ENCODE peak calls at places on chromosomes 6 and 20, in nine cellular contexts. H is fibroblast of mammary gland; Y is DMS153; O is activated naive CD8-positive, alpha-beta T cell treated with anti-CD3 and anti-CD28 coated beads, Interleukin-2, amount 50 U/mL, for 24 hours; V is stimulated activated CD4-positive, alpha-beta T cell treated with anti-CD3 and anti-CD28 coated beads, Interleukin-4, amount 100 ng/mL, for 4 hours; F is HEK293T; R is naive thymus-derived CD4-positive, alpha-beta T cell; I is right lobe of liver; C is GM19239. K is an unnamed sample.

GRCh38 chr20:719816-720215 is 44.2 kb upstream of the SCRT2 start:
- DNase-seq in H (no peak), Y (no peak), O (no peak), V (no peak), F (no peak), R (no peak), I (no peak), C (no peak), K (peak; percentile 87)

GRCh38 chr6:73027691-73028090 is 197.6 kb downstream of the KHDC1L start:
- DNase-seq in H (no peak), Y (no peak), O (no peak), V (no peak), F (no peak), R (no peak), I (no peak), C (no peak), K (no peak)

GRCh38 chr6:154112181-154112809 is 73.3 kb downstream of the OPRM1 start:
- DNase-seq in H (peak; percentile 4), Y (no peak), O (no peak), V (no peak), F (no peak), R (no peak), I (no peak), C (no peak), K (no peak)

GRCh38 chr6:83853178-83853967 is at the start of gene RIPPLY2:
- DNase-seq in H (peak; percentile 50), Y (peak; percentile 77), O (peak; percentile 18), V (no peak), F (peak; percentile 50), R (no peak), I (peak; percentile 45), C (no peak), K (peak; percentile 90)

GRCh38 chr6:28543671-28544131 is 18.0 kb downstream of the GPX5 start:
- DNase-seq in H (peak; percentile 34), Y (no peak), O (peak; percentile 27), V (peak; percentile 33), F (no peak), R (peak; percentile 36), I (no peak), C (no peak), K (no peak)

GRCh38 chr20:59673288-59673997 is 69.1 kb downstream of the PHACTR3 start:
- DNase-seq in H (no peak), Y (no peak), O (no peak), V (no peak), F (no peak), R (no peak), I (no peak), C (no peak), K (no peak)

GRCh38 chr6:18343741-18344140 is 43.4 kb upstream of the RNF144B start:
- DNase-seq in H (peak; percentile 82), Y (no peak), O (no peak), V (no peak), F (no peak), R (no peak), I (no peak), C (no peak), K (no peak)

GRCh38 chr6:124719951-124720350 is 242.3 kb upstream of the RNF217 start:
- DNase-seq in H (no peak), Y (no peak), O (no peak), V (no peak), F (no peak), R (no peak), I (no peak), C (no peak), K (no peak)

GRCh38 chr20:13325033-13325432 is 104.0 kb downstream of the ISM1 start:
- DNase-seq in H (peak; percentile 30), Y (no peak), O (peak; percentile 22), V (no peak), F (peak; percentile 35), R (no peak), I (no peak), C (no peak), K (peak; percentile 63)

GRCh38 chr6:43014434-43014909 is 423 bp downstream of the KLHDC3 start:
- DNase-seq in H (peak; percentile 45), Y (no peak), O (no peak), V (no peak), F (no peak), R (no peak), I (no peak), C (no peak), K (no peak)

GRCh38 chr6:158879180-158879579 is 60.0 kb upstream of the EZR start:
- DNase-seq in H (peak; percentile 54), Y (no peak), O (peak; percentile 59), V (no peak), F (no peak), R (no peak), I (no peak), C (no peak), K (no peak)

GRCh38 chr20:36908603-36909002 is 32.7 kb downstream of the TLDC2 start:
- DNase-seq in H (no peak), Y (no peak), O (no peak), V (no peak), F (no peak), R (no peak), I (no peak), C (peak; percentile 15), K (no peak)

GRCh38 chr20:55417797-55418196 is 587.5 kb downstream of the CBLN4 start:
- DNase-seq in H (no peak), Y (no peak), O (no peak), V (no peak), F (no peak), R (no peak), I (no peak), C (no peak), K (no peak)

GRCh38 chr20:20814685-20815084 is 102.2 kb upstream of the RALGAPA2 start:
- DNase-seq in H (peak; percentile 4), Y (no peak), O (no peak), V (no peak), F (no peak), R (no peak), I (no peak), C (no peak), K (no peak)

GRCh38 chr6:13248053-13248452 is 80.3 kb downstream of the TBC1D7 start:
- DNase-seq in H (no peak), Y (peak; percentile 63), O (no peak), V (no peak), F (peak; percentile 49), R (no peak), I (no peak), C (no peak), K (no peak)

GRCh38 chr20:41738584-41739193 is 120.5 kb upstream of the CHD6 start:
- DNase-seq in H (peak; percentile 45), Y (no peak), O (peak; percentile 44), V (peak; percentile 13), F (peak; percentile 65), R (peak; percentile 13), I (peak; percentile 62), C (peak; percentile 22), K (peak; percentile 81)

GRCh38 chr6:20349225-20349624 is 52.5 kb upstream of the E2F3 start:
- DNase-seq in H (no peak), Y (no peak), O (no peak), V (no peak), F (no peak), R (no peak), I (no peak), C (no peak), K (no peak)

GRCh38 chr6:35596448-35597442 is 84.0 kb upstream of the TULP1 start:
- DNase-seq in H (peak; percentile 98), Y (no peak), O (no peak), V (no peak), F (no peak), R (no peak), I (no peak), C (no peak), K (no peak)

GRCh38 chr20:45378191-45378590 is at the start of gene TP53TG5:
- DNase-seq in H (no peak), Y (no peak), O (no peak), V (no peak), F (no peak), R (no peak), I (no peak), C (no peak), K (peak; percentile 49)

GRCh38 chr20:57326667-57327455 is 2.7 kb upstream of the SPO11 start:
- DNase-seq in H (no peak), Y (no peak), O (no peak), V (no peak), F (no peak), R (no peak), I (no peak), C (no peak), K (no peak)

GRCh38 chr6:38067263-38067980 is 247.9 kb downstream of the ZFAND3 start:
- DNase-seq in H (no peak), Y (peak; percentile 44), O (no peak), V (no peak), F (no peak), R (no peak), I (no peak), C (no peak), K (no peak)

GRCh38 chr6:48099713-48100675 is 11.0 kb downstream of the PTCHD4 start:
- DNase-seq in H (no peak), Y (no peak), O (no peak), V (no peak), F (no peak), R (no peak), I (no peak), C (no peak), K (no peak)

GRCh38 chr20:62365814-62366369 is 1.2 kb downstream of the LAMA5 start:
- DNase-seq in H (no peak), Y (no peak), O (no peak), V (no peak), F (peak; percentile 45), R (no peak), I (peak; percentile 46), C (no peak), K (no peak)

GRCh38 chr20:521860-522259 is 21.7 kb downstream of the CSNK2A1 start:
- DNase-seq in H (no peak), Y (no peak), O (no peak), V (no peak), F (no peak), R (no peak), I (no peak), C (no peak), K (no peak)

GRCh38 chr6:215335-216034 is 76.8 kb upstream of the DUSP22 start:
- DNase-seq in H (peak; percentile 38), Y (no peak), O (peak; percentile 67), V (peak; percentile 62), F (no peak), R (no peak), I (no peak), C (no peak), K (no peak)

GRCh38 chr6:116108836-116109235 is 8.2 kb downstream of the NT5DC1 start:
- DNase-seq in H (no peak), Y (no peak), O (no peak), V (no peak), F (no peak), R (no peak), I (no peak), C (no peak), K (no peak)

GRCh38 chr6:111712398-111712797 is 106.7 kb upstream of the TRAF3IP2 start:
- DNase-seq in H (peak; percentile 56), Y (no peak), O (no peak), V (no peak), F (no peak), R (peak; percentile 37), I (no peak), C (no peak), K (no peak)

GRCh38 chr20:36144336-36144735 is 10.2 kb upstream of the EPB41L1 start:
- DNase-seq in H (no peak), Y (no peak), O (no peak), V (no peak), F (no peak), R (no peak), I (no peak), C (no peak), K (no peak)

GRCh38 chr20:62651285-62652021 is 9.2 kb downstream of the SLCO4A1 start:
- DNase-seq in H (no peak), Y (no peak), O (peak; percentile 74), V (peak; percentile 52), F (no peak), R (peak; percentile 90), I (no peak), C (peak; percentile 93), K (no peak)

GRCh38 chr20:21133404-21133803 is 7.5 kb downstream of the KIZ start:
- DNase-seq in H (no peak), Y (no peak), O (no peak), V (no peak), F (no peak), R (no peak), I (no peak), C (no peak), K (no peak)

GRCh38 chr6:71403422-71404134 is 115.0 kb downstream of the OGFRL1 start:
- DNase-seq in H (no peak), Y (no peak), O (no peak), V (no peak), F (no peak), R (no peak), I (no peak), C (no peak), K (no peak)